ENCODE peak calls at places on chromosome 3, in seven cellular contexts. One of them, this sample, is unnamed.

GRCh38 chr3:149386299-149386606 is 8.8 kb upstream of the TM4SF1 start:
- DNase-seq in transverse colon: no peak
- DNase-seq in stomach: no peak
- DNase-seq in esophagus muscularis mucosa: no peak
- DNase-seq in K562: no peak
- DNase-seq in GM12891: no peak
- DNase-seq in endothelial cell of umbilical vein: no peak
- DNase-seq in this sample: no peak

GRCh38 chr3:177852001-177852400 is 654.7 kb upstream of the TBL1XR1 start:
- DNase-seq in K562: no peak
- DNase-seq in stomach: no peak
- DNase-seq in esophagus muscularis mucosa: no peak
- DNase-seq in endothelial cell of umbilical vein: no peak
- DNase-seq in transverse colon: no peak
- DNase-seq in GM12891: no peak
- DNase-seq in this sample: no peak

GRCh38 chr3:79161941-79162340 is 605.9 kb downstream of the ROBO1 start:
- DNase-seq in endothelial cell of umbilical vein: no peak
- DNase-seq in transverse colon: no peak
- DNase-seq in stomach: no peak
- DNase-seq in esophagus muscularis mucosa: no peak
- DNase-seq in GM12891: no peak
- DNase-seq in K562: no peak
- DNase-seq in this sample: no peak

GRCh38 chr3:70919091-70919490 is 606.7 kb upstream of the MDFIC2 start:
- DNase-seq in K562: no peak
- DNase-seq in stomach: no peak
- DNase-seq in transverse colon: no peak
- DNase-seq in GM12891: no peak
- DNase-seq in esophagus muscularis mucosa: peak
- DNase-seq in endothelial cell of umbilical vein: no peak
- DNase-seq in this sample: no peak

GRCh38 chr3:149657796-149658443 is at the start of gene WWTR1:
- DNase-seq in GM12891: peak
- DNase-seq in transverse colon: peak
- DNase-seq in stomach: peak
- DNase-seq in endothelial cell of umbilical vein: peak
- DNase-seq in esophagus muscularis mucosa: peak
- DNase-seq in K562: no peak
- DNase-seq in this sample: peak

GRCh38 chr3:196268270-196269163 is 19.0 kb downstream of the PCYT1A start:
- DNase-seq in K562: no peak
- DNase-seq in transverse colon: no peak
- DNase-seq in GM12891: no peak
- DNase-seq in esophagus muscularis mucosa: no peak
- DNase-seq in stomach: no peak
- DNase-seq in endothelial cell of umbilical vein: no peak
- DNase-seq in this sample: no peak

GRCh38 chr3:79264892-79265291 is 502.9 kb downstream of the ROBO1 start:
- DNase-seq in esophagus muscularis mucosa: no peak
- DNase-seq in stomach: no peak
- DNase-seq in endothelial cell of umbilical vein: no peak
- DNase-seq in GM12891: no peak
- DNase-seq in transverse colon: no peak
- DNase-seq in K562: no peak
- DNase-seq in this sample: no peak

GRCh38 chr3:193768069-193768391 is 175.0 kb downstream of the OPA1 start:
- DNase-seq in esophagus muscularis mucosa: no peak
- DNase-seq in K562: no peak
- DNase-seq in stomach: no peak
- DNase-seq in transverse colon: no peak
- DNase-seq in endothelial cell of umbilical vein: no peak
- DNase-seq in GM12891: no peak
- DNase-seq in this sample: no peak

GRCh38 chr3:195886181-195887141 is 21.9 kb downstream of the TNK2 start:
- DNase-seq in endothelial cell of umbilical vein: peak
- DNase-seq in transverse colon: no peak
- DNase-seq in stomach: no peak
- DNase-seq in GM12891: no peak
- DNase-seq in K562: peak
- DNase-seq in esophagus muscularis mucosa: no peak
- DNase-seq in this sample: no peak

GRCh38 chr3:183210341-183210740 is 42.7 kb upstream of the B3GNT5 start:
- DNase-seq in GM12891: no peak
- DNase-seq in esophagus muscularis mucosa: no peak
- DNase-seq in K562: no peak
- DNase-seq in stomach: no peak
- DNase-seq in endothelial cell of umbilical vein: no peak
- DNase-seq in transverse colon: no peak
- DNase-seq in this sample: no peak

GRCh38 chr3:107999215-107999775 is 91.5 kb downstream of the CD47 start:
- DNase-seq in K562: no peak
- DNase-seq in esophagus muscularis mucosa: no peak
- DNase-seq in stomach: peak
- DNase-seq in GM12891: no peak
- DNase-seq in transverse colon: no peak
- DNase-seq in endothelial cell of umbilical vein: no peak
- DNase-seq in this sample: no peak

GRCh38 chr3:138434276-138434874 is at the start of gene ESYT3:
- DNase-seq in transverse colon: peak
- DNase-seq in esophagus muscularis mucosa: no peak
- DNase-seq in endothelial cell of umbilical vein: peak
- DNase-seq in GM12891: peak
- DNase-seq in stomach: peak
- DNase-seq in K562: no peak
- DNase-seq in this sample: no peak

GRCh38 chr3:21158801-21159564 is 592.0 kb downstream of the ZNF385D start:
- DNase-seq in transverse colon: no peak
- DNase-seq in endothelial cell of umbilical vein: no peak
- DNase-seq in GM12891: no peak
- DNase-seq in K562: no peak
- DNase-seq in stomach: no peak
- DNase-seq in esophagus muscularis mucosa: no peak
- DNase-seq in this sample: no peak

GRCh38 chr3:124745092-124745491 is 14.8 kb downstream of the UMPS start:
- DNase-seq in K562: no peak
- DNase-seq in stomach: no peak
- DNase-seq in esophagus muscularis mucosa: no peak
- DNase-seq in endothelial cell of umbilical vein: no peak
- DNase-seq in GM12891: no peak
- DNase-seq in transverse colon: no peak
- DNase-seq in this sample: no peak

GRCh38 chr3:125175321-125176078 is 37.0 kb downstream of the SLC12A8 start:
- DNase-seq in GM12891: no peak
- DNase-seq in esophagus muscularis mucosa: no peak
- DNase-seq in transverse colon: no peak
- DNase-seq in stomach: no peak
- DNase-seq in endothelial cell of umbilical vein: no peak
- DNase-seq in K562: no peak
- DNase-seq in this sample: no peak

GRCh38 chr3:149702691-149703426 is 45.0 kb upstream of the WWTR1 start:
- DNase-seq in transverse colon: no peak
- DNase-seq in esophagus muscularis mucosa: no peak
- DNase-seq in K562: no peak
- DNase-seq in GM12891: no peak
- DNase-seq in endothelial cell of umbilical vein: no peak
- DNase-seq in stomach: no peak
- DNase-seq in this sample: no peak

GRCh38 chr3:64267774-64268604 is 42.7 kb upstream of the PRICKLE2 start:
- DNase-seq in transverse colon: peak
- DNase-seq in endothelial cell of umbilical vein: peak
- DNase-seq in K562: no peak
- DNase-seq in stomach: peak
- DNase-seq in GM12891: no peak
- DNase-seq in esophagus muscularis mucosa: peak
- DNase-seq in this sample: no peak

GRCh38 chr3:160291290-160291908 is 66.2 kb downstream of the C3orf80 start:
- DNase-seq in GM12891: no peak
- DNase-seq in endothelial cell of umbilical vein: no peak
- DNase-seq in K562: no peak
- DNase-seq in stomach: peak
- DNase-seq in esophagus muscularis mucosa: no peak
- DNase-seq in transverse colon: peak
- DNase-seq in this sample: no peak

DNA sequence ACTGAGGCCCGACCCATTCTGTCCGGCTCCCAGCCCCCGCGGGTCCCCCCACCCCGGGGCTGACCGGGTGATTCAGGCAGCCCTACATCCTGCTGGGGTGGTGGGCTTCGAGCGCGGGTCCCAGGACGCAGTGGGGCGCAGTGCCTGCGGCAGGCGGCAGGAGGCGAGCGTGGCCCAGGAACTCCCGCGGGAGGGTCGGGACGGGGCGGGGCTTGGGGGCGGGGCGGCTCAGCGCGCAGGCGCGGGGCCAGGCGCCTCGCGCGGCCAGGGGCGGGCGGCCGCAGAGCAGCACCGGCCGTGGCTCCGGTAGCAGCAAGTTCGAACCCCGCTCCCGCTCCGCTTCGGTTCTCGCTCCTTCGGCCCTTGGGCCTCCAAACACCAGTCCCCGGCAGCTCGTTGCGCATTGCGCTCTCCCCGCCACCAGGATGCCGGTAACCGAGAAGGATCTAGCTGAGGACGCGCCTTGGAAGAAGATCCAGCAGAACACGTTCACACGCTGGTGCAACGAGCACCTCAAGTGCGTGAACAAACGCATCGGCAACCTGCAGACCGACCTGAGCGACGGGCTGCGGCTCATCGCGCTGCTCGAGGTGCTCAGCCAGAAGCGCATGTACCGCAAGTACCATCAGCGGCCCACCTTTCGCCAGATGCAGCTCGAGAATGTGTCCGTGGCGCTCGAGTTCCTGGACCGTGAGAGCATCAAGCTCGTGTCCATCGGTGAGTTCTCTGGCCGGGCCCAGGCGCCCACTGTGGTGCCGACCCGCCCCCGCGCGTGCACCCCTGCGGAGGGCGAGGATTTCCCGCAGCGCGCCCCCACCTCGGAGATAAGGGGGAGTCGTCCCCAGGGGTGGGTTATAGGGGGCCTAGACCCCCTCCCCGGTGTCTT is at the start of gene FLNB:
- DNase-seq in transverse colon: peak
- DNase-seq in GM12891: peak
- DNase-seq in K562: peak
- DNase-seq in stomach: peak
- DNase-seq in esophagus muscularis mucosa: no peak
- DNase-seq in endothelial cell of umbilical vein: peak
- DNase-seq in this sample: peak
- TF ChIP-seq POLR2A in transverse colon: peak
- TF ChIP-seq POLR2A in GM12891: peak
- TF ChIP-seq POLR2A in K562: peak
- TF ChIP-seq POLR2A in stomach: no peak
- TF ChIP-seq POLR2A in esophagus muscularis mucosa: peak
- TF ChIP-seq POLR2A in endothelial cell of umbilical vein: peak
- TF ChIP-seq POLR2A in this sample: peak

GRCh38 chr3:98522538-98523281 is at the start of gene CLDND1:
- DNase-seq in stomach: peak
- DNase-seq in K562: peak
- DNase-seq in endothelial cell of umbilical vein: peak
- DNase-seq in GM12891: peak
- DNase-seq in transverse colon: peak
- DNase-seq in esophagus muscularis mucosa: peak
- DNase-seq in this sample: peak
- TF ChIP-seq POLR2AphosphoS5 in stomach: peak
- TF ChIP-seq POLR2AphosphoS5 in K562: peak
- TF ChIP-seq POLR2AphosphoS5 in endothelial cell of umbilical vein: peak
- TF ChIP-seq POLR2AphosphoS5 in GM12891: peak
- TF ChIP-seq POLR2AphosphoS5 in transverse colon: peak
- TF ChIP-seq POLR2AphosphoS5 in esophagus muscularis mucosa: peak
- TF ChIP-seq POLR2AphosphoS5 in this sample: peak

GRCh38 chr3:170357176-170357919 is at the start of gene SKIL:
- DNase-seq in transverse colon: peak
- DNase-seq in K562: peak
- DNase-seq in endothelial cell of umbilical vein: peak
- DNase-seq in stomach: peak
- DNase-seq in esophagus muscularis mucosa: peak
- DNase-seq in GM12891: peak
- DNase-seq in this sample: peak
- TF ChIP-seq POLR2A in transverse colon: peak
- TF ChIP-seq POLR2A in K562: no peak
- TF ChIP-seq POLR2A in endothelial cell of umbilical vein: peak
- TF ChIP-seq POLR2A in stomach: no peak
- TF ChIP-seq POLR2A in esophagus muscularis mucosa: no peak
- TF ChIP-seq POLR2A in GM12891: no peak
- TF ChIP-seq POLR2A in this sample: peak

GRCh38 chr3:61638721-61639120 is 77.3 kb downstream of the PTPRG start:
- DNase-seq in GM12891: no peak
- DNase-seq in endothelial cell of umbilical vein: no peak
- DNase-seq in K562: no peak
- DNase-seq in esophagus muscularis mucosa: no peak
- DNase-seq in transverse colon: no peak
- DNase-seq in stomach: no peak
- DNase-seq in this sample: no peak

GRCh38 chr3:61639991-61640390 is 78.6 kb downstream of the PTPRG start:
- DNase-seq in transverse colon: no peak
- DNase-seq in GM12891: no peak
- DNase-seq in esophagus muscularis mucosa: no peak
- DNase-seq in K562: no peak
- DNase-seq in stomach: no peak
- DNase-seq in endothelial cell of umbilical vein: no peak
- DNase-seq in this sample: no peak

GRCh38 chr3:61634678-61635077 is 73.3 kb downstream of the PTPRG start:
- DNase-seq in GM12891: no peak
- DNase-seq in transverse colon: no peak
- DNase-seq in esophagus muscularis mucosa: no peak
- DNase-seq in K562: no peak
- DNase-seq in endothelial cell of umbilical vein: no peak
- DNase-seq in stomach: no peak
- DNase-seq in this sample: no peak

GRCh38 chr3:61632568-61633175 is 71.3 kb downstream of the PTPRG start:
- DNase-seq in transverse colon: no peak
- DNase-seq in esophagus muscularis mucosa: no peak
- DNase-seq in GM12891: no peak
- DNase-seq in stomach: no peak
- DNase-seq in endothelial cell of umbilical vein: no peak
- DNase-seq in K562: no peak
- DNase-seq in this sample: no peak

DNA sequence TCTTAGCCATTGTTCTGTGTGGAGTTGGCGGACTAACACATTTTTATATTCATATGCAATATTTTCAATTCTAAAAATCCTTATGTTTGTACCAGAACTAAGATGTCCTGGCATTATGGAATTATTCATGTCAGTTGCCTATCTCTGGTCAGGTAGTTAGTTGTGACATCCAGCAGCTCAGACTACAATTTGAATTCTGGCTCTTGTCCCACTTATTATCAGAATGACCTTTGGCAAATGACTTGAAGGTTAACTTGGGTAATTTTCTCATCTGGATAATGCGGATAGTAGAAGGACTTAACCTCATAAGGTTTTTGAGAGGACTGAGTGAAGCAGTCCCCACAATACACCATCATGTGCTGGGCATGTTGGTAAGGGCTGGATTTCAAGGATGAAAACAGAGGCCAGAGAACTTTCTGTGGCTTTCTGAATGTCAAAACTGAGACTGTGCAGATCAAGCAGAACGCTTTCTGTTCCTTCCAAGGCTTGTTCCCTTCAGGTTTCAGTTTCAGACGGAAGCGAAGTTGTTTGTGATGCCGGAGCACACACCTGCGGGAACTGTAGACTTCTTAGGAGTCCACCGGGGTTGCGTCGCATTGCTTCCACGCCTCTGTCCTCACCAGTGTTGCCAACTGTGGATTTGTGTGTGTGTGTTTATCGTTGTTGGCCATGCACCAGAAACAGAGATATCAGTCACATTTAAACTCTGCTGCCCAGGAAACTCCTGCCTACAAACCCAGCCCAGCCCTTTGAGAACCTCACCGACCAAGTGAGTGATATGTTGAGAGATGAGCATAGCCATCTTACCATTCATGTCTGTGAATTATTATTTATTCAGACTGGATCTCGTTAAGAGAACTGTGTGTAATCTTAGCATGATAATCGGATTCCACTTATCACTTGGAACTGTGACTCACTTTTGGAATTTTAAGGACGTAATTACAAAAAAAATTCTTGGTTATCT is 76.0 kb downstream of the PTPRG start:
- DNase-seq in GM12891: peak
- DNase-seq in stomach: peak
- DNase-seq in esophagus muscularis mucosa: no peak
- DNase-seq in endothelial cell of umbilical vein: peak
- DNase-seq in K562: no peak
- DNase-seq in transverse colon: peak
- DNase-seq in this sample: peak
- TF ChIP-seq POLR2AphosphoS5 in GM12891: no peak
- TF ChIP-seq POLR2AphosphoS5 in stomach: peak
- TF ChIP-seq POLR2AphosphoS5 in esophagus muscularis mucosa: peak
- TF ChIP-seq POLR2AphosphoS5 in endothelial cell of umbilical vein: no peak
- TF ChIP-seq POLR2AphosphoS5 in K562: no peak
- TF ChIP-seq POLR2AphosphoS5 in transverse colon: peak
- TF ChIP-seq POLR2AphosphoS5 in this sample: peak